ENCODE peak calls at places on chromosomes 12 and 14, in four cellular contexts. U is stomach, Z is progenitor cell of endocrine pancreas, M is RWPE1. D is an unnamed sample.

GRCh38 chr14:90574640-90575131 is 177.9 kb downstream of the CALM1 start:
- DNase-seq in U (no peak), Z (no peak), M (no peak), D (no peak)

GRCh38 chr12:49341777-49342065 is 4.7 kb upstream of the C1QL4 start:
- DNase-seq in U (no peak), Z (no peak), M (no peak), D (no peak)

GRCh38 chr14:63759454-63759853 is 31.6 kb upstream of the SGPP1 start:
- DNase-seq in U (no peak), Z (no peak), M (no peak), D (no peak)

GRCh38 chr12:123223241-123223668 is 9.7 kb downstream of the MPHOSPH9 start:
- DNase-seq in U (no peak), Z (no peak), M (no peak), D (peak; percentile 46)

GRCh38 chr14:63800083-63800482 is 52.7 kb upstream of the SYNE2 start:
- DNase-seq in U (no peak), Z (no peak), M (no peak), D (no peak)

GRCh38 chr14:62084020-62084419 is 321.8 kb downstream of the SNAPC1 start:
- DNase-seq in U (no peak), Z (no peak), M (no peak), D (no peak)

GRCh38 chr14:51939727-51940126 is 49.6 kb upstream of the RTRAF start:
- DNase-seq in U (no peak), Z (no peak), M (no peak), D (no peak)

GRCh38 chr14:67820428-67820881 is 876 bp downstream of the RAD51B start:
- DNase-seq in U (no peak), Z (no peak), M (peak; percentile 31), D (no peak)

GRCh38 chr12:110058875-110059615 is 10.7 kb upstream of the C12orf76 start:
- DNase-seq in U (no peak), Z (no peak), M (no peak), D (no peak)

GRCh38 chr12:53743277-53744129 is 8.3 kb downstream of the CISTR start:
- DNase-seq in U (peak; percentile 61), Z (peak; percentile 57), M (peak; percentile 80), D (peak; percentile 43)

GRCh38 chr12:100254876-100255275 is 12.0 kb downstream of the DEPDC4 start:
- DNase-seq in U (no peak), Z (no peak), M (peak; percentile 20), D (no peak)

GRCh38 chr14:60590907-60591510 is 58.3 kb downstream of the SIX1 start:
- DNase-seq in U (no peak), Z (no peak), M (no peak), D (no peak)

GRCh38 chr12:4215862-4216541 is 57.6 kb upstream of the CCND2 start:
- DNase-seq in U (no peak), Z (no peak), M (peak; percentile 59), D (no peak)

GRCh38 chr12:949337-950099 is at the start of gene RAD52:
- DNase-seq in U (peak; percentile 98), Z (peak; percentile 100), M (peak; percentile 84), D (peak; percentile 93)

GRCh38 chr12:49763006-49763591 is 21.7 kb downstream of the TMBIM6 start:
- DNase-seq in U (peak; percentile 78), Z (peak; percentile 51), M (peak; percentile 38), D (peak; percentile 74)

GRCh38 chr12:74242088-74242487 is 295.5 kb upstream of the ATXN7L3B start:
- DNase-seq in U (no peak), Z (no peak), M (no peak), D (no peak)

GRCh38 chr12:64526859-64527258 is 74.9 kb downstream of the TBK1 start:
- DNase-seq in U (no peak), Z (no peak), M (no peak), D (no peak)

GRCh38 chr14:61489002-61489401 is 167.6 kb downstream of the PRKCH start:
- DNase-seq in U (no peak), Z (no peak), M (no peak), D (no peak)

GRCh38 chr14:22484638-22485037 is 104.4 kb downstream of the DAD1 start:
- DNase-seq in U (no peak), Z (no peak), M (no peak), D (no peak)

GRCh38 chr12:95237315-95237714 is 19.7 kb downstream of the VEZT start:
- DNase-seq in U (no peak), Z (no peak), M (no peak), D (no peak)

GRCh38 chr14:33959692-33960151 is 8.8 kb upstream of the EGLN3 start:
- DNase-seq in U (no peak), Z (no peak), M (no peak), D (no peak)

GRCh38 chr14:69536976-69537375 is 37.7 kb downstream of the CCDC177 start:
- DNase-seq in U (no peak), Z (no peak), M (no peak), D (no peak)

GRCh38 chr12:91575631-91576030 is 393.0 kb upstream of the DCN start:
- DNase-seq in U (no peak), Z (no peak), M (no peak), D (no peak)

GRCh38 chr12:91574975-91575374 is 392.4 kb upstream of the DCN start:
- DNase-seq in U (no peak), Z (no peak), M (no peak), D (no peak)

GRCh38 chr12:91579516-91580263 is 397.1 kb upstream of the DCN start:
- DNase-seq in U (no peak), Z (no peak), M (no peak), D (no peak)

GRCh38 chr12:91576432-91576831 is 393.8 kb upstream of the DCN start:
- DNase-seq in U (no peak), Z (no peak), M (no peak), D (no peak)

DNA sequence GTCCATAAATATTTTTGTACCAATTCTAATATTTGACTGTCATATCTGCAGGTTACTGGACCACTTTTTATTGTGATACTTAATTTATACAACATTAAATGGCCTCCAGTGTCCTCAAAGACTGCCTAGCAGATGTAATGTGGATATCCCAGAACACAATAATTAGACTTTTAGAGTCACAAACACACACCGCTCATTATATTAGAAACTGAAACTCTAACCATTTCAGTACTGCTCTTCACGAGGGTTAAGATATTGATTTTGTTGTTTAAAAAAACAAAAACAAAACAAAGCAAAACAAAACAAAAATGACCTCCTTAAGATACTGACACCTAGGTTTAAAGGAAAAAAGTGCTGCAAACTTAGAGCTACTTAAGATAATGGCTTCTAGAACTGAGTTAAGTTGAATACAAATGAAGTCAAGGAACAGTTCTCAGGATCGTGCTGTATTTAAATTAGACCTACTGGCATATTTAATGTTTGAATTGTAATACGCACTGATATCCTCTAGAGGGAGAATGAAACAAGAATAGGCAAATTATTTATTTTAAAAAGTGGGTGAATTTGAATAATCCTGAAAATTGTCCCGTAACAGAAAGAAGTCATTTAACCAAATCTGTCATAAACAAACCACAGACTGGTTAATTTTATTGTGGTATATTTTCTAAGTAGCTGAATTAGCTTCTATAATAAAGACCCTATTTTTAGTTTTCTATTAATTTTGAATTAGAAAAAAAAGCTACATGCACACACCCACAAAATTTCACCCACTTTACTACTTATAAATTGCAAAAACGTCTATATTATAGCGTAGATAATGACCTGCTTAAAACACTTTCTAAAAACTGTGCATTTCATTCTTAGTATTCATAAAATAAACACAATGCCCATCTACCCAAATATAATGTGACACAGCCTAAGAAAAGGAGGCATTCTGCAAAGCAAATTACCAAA is 395.2 kb upstream of the DCN start:
- DNase-seq in U (no peak), Z (no peak), M (peak; percentile 35), D (no peak)
- TF ChIP-seq CTCF in U (no peak), Z (peak; percentile 63), M (peak; percentile 77), D (peak; percentile 86)

GRCh38 chr12:101792046-101792931 is 38.5 kb downstream of the GNPTAB start:
- DNase-seq in U (no peak), Z (no peak), M (no peak), D (no peak)
- TF ChIP-seq CTCF in U (no peak), Z (no peak), M (peak; percentile 17), D (peak; percentile 12)

GRCh38 chr14:105200074-105200473 is 19.0 kb upstream of the NUDT14 start:
- DNase-seq in U (no peak), Z (no peak), M (no peak), D (no peak)
- TF ChIP-seq CTCF in U (no peak), Z (no peak), M (no peak), D (no peak)

GRCh38 chr14:96180004-96180403 is 24.6 kb upstream of the BDKRB2 start:
- DNase-seq in U (no peak), Z (no peak), M (no peak), D (no peak)
- TF ChIP-seq CTCF in U (no peak), Z (no peak), M (no peak), D (no peak)

GRCh38 chr14:100441271-100441947 is 118.3 kb downstream of the SLC25A47 start:
- DNase-seq in U (no peak), Z (no peak), M (no peak), D (no peak)

GRCh38 chr14:100440758-100441203 is 117.6 kb downstream of the SLC25A47 start:
- DNase-seq in U (no peak), Z (no peak), M (no peak), D (no peak)

GRCh38 chr14:100438678-100439592 is 115.8 kb downstream of the SLC25A47 start:
- DNase-seq in U (peak; percentile 42), Z (no peak), M (peak; percentile 98), D (no peak)

GRCh38 chr14:100439781-100440180 is 116.6 kb downstream of the SLC25A47 start:
- DNase-seq in U (no peak), Z (no peak), M (peak; percentile 34), D (no peak)

GRCh38 chr14:100440207-100440631 is 117.1 kb downstream of the SLC25A47 start:
- DNase-seq in U (peak; percentile 77), Z (peak; percentile 30), M (peak; percentile 95), D (no peak)
- TF ChIP-seq CTCF in U (no peak), Z (peak; percentile 62), M (peak; percentile 92), D (no peak)

DNA sequence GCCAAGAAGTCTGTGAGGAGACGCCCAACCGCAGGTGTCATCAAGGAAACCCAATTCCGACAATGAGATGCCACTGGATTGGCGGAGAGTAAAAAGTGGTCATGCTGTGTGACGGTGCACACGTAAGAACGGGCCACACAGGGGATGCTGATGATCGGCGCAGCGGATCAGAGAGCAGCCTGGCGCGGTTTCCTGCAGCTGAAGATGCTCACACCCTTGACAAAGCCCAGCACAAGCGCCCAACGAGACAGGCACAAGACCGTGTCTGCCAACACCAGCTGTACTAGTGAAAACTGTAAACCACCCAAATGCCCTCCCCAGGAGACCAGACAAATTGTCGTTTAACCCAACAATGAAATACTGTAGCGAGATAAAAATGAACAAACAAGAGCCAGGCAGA is 55.7 kb downstream of the CCDC85C start:
- DNase-seq in U (no peak), Z (no peak), M (no peak), D (no peak)
- TF ChIP-seq CTCF in U (no peak), Z (no peak), M (no peak), D (no peak)